ENCODE peak calls at places on chromosomes 7 and 10, in eight cellular contexts. A is RCC 7860; U is stimulated activated CD8-positive, alpha-beta memory T cell treated with anti-CD3 and anti-CD28 coated beads, Interleukin-15, amount 100 ng/mL, for 24 hours; K is T-helper 2 cell treated with Interferon-gamma antibody and Interleukin-4, amounts not matched to agents 5 μg/mL and 100 μg/mL, for 36 hours; I is activated gamma-delta T cell treated with Interleukin-2 at 50 U/mL for 16 hours; Q is AG08395; J is foreskin fibroblast; D is NCI-H2029. V is an unnamed sample.

GRCh38 chr7:130662426-130662825 is 6.1 kb downstream of the COPG2 start:
- DNase-seq in J (no peak), I (no peak), A (no peak), K (no peak), U (no peak), D (no peak), Q (no peak), V (peak; percentile 59)

GRCh38 chr7:100509213-100509612 is 25.5 kb downstream of the NYAP1 start:
- DNase-seq in Q (peak; percentile 66), U (no peak), A (peak; percentile 51), I (no peak), J (peak; percentile 56), K (no peak), D (peak; percentile 58), V (peak; percentile 74)

GRCh38 chr10:25766687-25767221 is 167.3 kb upstream of the MYO3A start:
- DNase-seq in J (no peak), Q (no peak), K (no peak), U (no peak), I (no peak), A (no peak), D (no peak), V (no peak)

GRCh38 chr7:47669178-47669878 is 87.4 kb upstream of the TNS3 start:
- DNase-seq in A (peak; percentile 92), J (peak; percentile 93), I (no peak), Q (peak; percentile 97), D (peak; percentile 30), U (no peak), K (no peak), V (peak; percentile 86)

GRCh38 chr10:57465155-57465554 is 802.5 kb downstream of the IPMK start:
- DNase-seq in D (no peak), J (no peak), A (no peak), I (no peak), Q (no peak), K (no peak), U (no peak), V (no peak)

GRCh38 chr10:5033061-5033770 is 29.6 kb upstream of the AKR1C2 start:
- DNase-seq in A (peak; percentile 50), Q (peak; percentile 88), U (no peak), K (no peak), D (no peak), J (peak; percentile 54), I (no peak), V (no peak)

GRCh38 chr10:130177250-130177649 is 41.1 kb downstream of the GLRX3 start:
- DNase-seq in Q (no peak), I (no peak), A (no peak), D (no peak), J (no peak), K (no peak), U (no peak), V (no peak)

GRCh38 chr10:33889371-33889770 is 554.9 kb upstream of the NRP1 start:
- DNase-seq in U (no peak), Q (no peak), J (no peak), D (no peak), K (no peak), A (no peak), I (no peak), V (no peak)

GRCh38 chr7:47100815-47101435 is 481.0 kb downstream of the TNS3 start:
- DNase-seq in K (no peak), D (peak; percentile 65), J (peak; percentile 25), I (no peak), U (no peak), Q (peak; percentile 51), A (no peak), V (peak; percentile 41)

GRCh38 chr7:1470901-1471300 is 11.6 kb upstream of the MICALL2 start:
- DNase-seq in Q (no peak), J (no peak), U (no peak), A (no peak), D (no peak), K (no peak), I (no peak), V (no peak)

GRCh38 chr10:31645786-31646185 is 282.8 kb downstream of the ARHGAP12 start:
- DNase-seq in A (no peak), J (no peak), I (no peak), U (no peak), D (no peak), K (no peak), Q (no peak), V (peak; percentile 50)

GRCh38 chr7:52753855-52754254 is 281.6 kb upstream of the POM121L12 start:
- DNase-seq in U (no peak), K (no peak), I (no peak), A (no peak), J (no peak), D (no peak), Q (no peak), V (no peak)

GRCh38 chr7:132503415-132503814 is 72.9 kb downstream of the PLXNA4 start:
- DNase-seq in K (no peak), A (no peak), I (no peak), U (no peak), Q (no peak), J (no peak), D (no peak), V (no peak)

GRCh38 chr7:129169171-129169643 is 19.2 kb upstream of the SMO start:
- DNase-seq in K (peak; percentile 21), I (peak; percentile 36), J (no peak), D (peak; percentile 9), Q (peak; percentile 53), A (no peak), U (no peak), V (peak; percentile 30)

GRCh38 chr7:78149787-78150186 is 351.2 kb downstream of the PHTF2 start:
- DNase-seq in A (no peak), Q (peak; percentile 80), I (no peak), D (no peak), U (no peak), K (no peak), J (peak; percentile 73), V (no peak)

GRCh38 chr7:46390042-46390441 is 469.0 kb upstream of the IGFBP3 start:
- DNase-seq in I (no peak), J (peak; percentile 7), K (no peak), D (no peak), Q (no peak), U (no peak), A (no peak), V (no peak)

GRCh38 chr10:70760271-70760787 is 24.8 kb downstream of the TBATA start:
- DNase-seq in K (no peak), J (no peak), I (no peak), Q (no peak), A (no peak), D (no peak), U (no peak), V (no peak)

GRCh38 chr7:47295606-47296005 is 286.3 kb downstream of the TNS3 start:
- DNase-seq in K (no peak), J (no peak), A (no peak), I (no peak), U (no peak), D (no peak), Q (no peak), V (peak; percentile 38)

GRCh38 chr7:69775231-69775771 is 177.0 kb downstream of the AUTS2 start:
- DNase-seq in A (no peak), Q (peak; percentile 78), K (no peak), J (no peak), I (no peak), D (no peak), U (no peak), V (peak; percentile 39)

GRCh38 chr7:106112118-106112971 is at the start of gene SYPL1:
- DNase-seq in K (peak; percentile 88), J (peak; percentile 90), U (peak; percentile 87), A (peak; percentile 89), Q (peak; percentile 92), D (peak; percentile 93), I (peak; percentile 93), V (peak; percentile 92)

GRCh38 chr7:5248201-5248885 is 34.4 kb upstream of the SLC29A4 start:
- DNase-seq in I (no peak), Q (no peak), J (no peak), D (no peak), U (no peak), K (no peak), A (no peak), V (no peak)

GRCh38 chr7:94223375-94224084 is 171.2 kb upstream of the COL1A2 start:
- DNase-seq in K (no peak), U (no peak), D (no peak), A (peak; percentile 61), I (no peak), J (peak; percentile 50), Q (peak; percentile 59), V (peak; percentile 40)

GRCh38 chr10:110509560-110509959 is 11.9 kb downstream of the DUSP5 start:
- DNase-seq in J (no peak), K (no peak), I (no peak), U (no peak), A (no peak), D (no peak), Q (no peak), V (no peak)

GRCh38 chr7:31476073-31476745 is 37.7 kb upstream of the ITPRID1 start:
- DNase-seq in A (no peak), J (no peak), D (no peak), U (no peak), K (no peak), I (no peak), Q (no peak), V (no peak)

GRCh38 chr7:30452278-30452930 is 26.2 kb downstream of the NOD1 start:
- DNase-seq in Q (no peak), A (no peak), U (no peak), J (no peak), K (no peak), I (no peak), D (no peak), V (no peak)

GRCh38 chr7:69309601-69310000 is 288.7 kb upstream of the AUTS2 start:
- DNase-seq in Q (peak; percentile 14), K (no peak), J (no peak), I (no peak), A (no peak), U (no peak), D (no peak), V (no peak)

GRCh38 chr10:62341419-62341818 is 32.8 kb upstream of the ZNF365 start:
- DNase-seq in D (no peak), Q (no peak), I (no peak), U (no peak), K (no peak), J (no peak), A (no peak), V (no peak)

GRCh38 chr7:130070900-130071622 is 727 bp downstream of the KLHDC10 start:
- DNase-seq in J (no peak), A (no peak), U (no peak), Q (no peak), D (no peak), I (no peak), K (no peak), V (peak; percentile 14)

GRCh38 chr7:114986181-114986800 is 64.4 kb downstream of the MDFIC start:
- DNase-seq in D (no peak), A (no peak), J (no peak), Q (no peak), I (no peak), K (no peak), U (no peak), V (no peak)

V was measured in trophoblast cell.